ENCODE peak calls at places on chromosomes 7 and 10, in ten cellular contexts. One of them, this sample, is unnamed.

GRCh38 chr7:18038391-18038790 is 10.7 kb upstream of the PRPS1L1 start:
- DNase-seq in mucosa of descending colon: no peak
- DNase-seq in cardiac muscle cell: no peak
- DNase-seq in kidney epithelial cell: no peak
- DNase-seq in esophagus squamous epithelium: no peak
- DNase-seq in astrocyte of the cerebellum: no peak
- DNase-seq in ovary: no peak
- DNase-seq in foreskin fibroblast: no peak
- DNase-seq in PC-3: no peak
- DNase-seq in breast epithelium: no peak
- DNase-seq in this sample: no peak

GRCh38 chr7:87534072-87534471 is 58.6 kb upstream of the ABCB4 start:
- DNase-seq in astrocyte of the cerebellum: no peak
- DNase-seq in esophagus squamous epithelium: no peak
- DNase-seq in ovary: no peak
- DNase-seq in cardiac muscle cell: no peak
- DNase-seq in PC-3: no peak
- DNase-seq in foreskin fibroblast: no peak
- DNase-seq in kidney epithelial cell: no peak
- DNase-seq in mucosa of descending colon: no peak
- DNase-seq in breast epithelium: no peak
- DNase-seq in this sample: no peak

GRCh38 chr7:128427289-128427891 is 17.6 kb upstream of the IMPDH1 start:
- DNase-seq in mucosa of descending colon: peak; percentile 59
- DNase-seq in esophagus squamous epithelium: no peak
- DNase-seq in ovary: no peak
- DNase-seq in PC-3: peak; percentile 78
- DNase-seq in cardiac muscle cell: peak; percentile 78
- DNase-seq in foreskin fibroblast: peak; percentile 18
- DNase-seq in astrocyte of the cerebellum: peak; percentile 54
- DNase-seq in kidney epithelial cell: no peak
- DNase-seq in breast epithelium: no peak
- DNase-seq in this sample: peak; percentile 65

GRCh38 chr10:100895346-100895745 is 17.4 kb upstream of the SLF2 start:
- DNase-seq in esophagus squamous epithelium: no peak
- DNase-seq in kidney epithelial cell: no peak
- DNase-seq in foreskin fibroblast: no peak
- DNase-seq in ovary: no peak
- DNase-seq in breast epithelium: no peak
- DNase-seq in PC-3: no peak
- DNase-seq in cardiac muscle cell: no peak
- DNase-seq in astrocyte of the cerebellum: no peak
- DNase-seq in mucosa of descending colon: peak; percentile 69
- DNase-seq in this sample: no peak

GRCh38 chr7:45212606-45213005 is 55.0 kb downstream of the RAMP3 start:
- DNase-seq in kidney epithelial cell: no peak
- DNase-seq in astrocyte of the cerebellum: no peak
- DNase-seq in mucosa of descending colon: no peak
- DNase-seq in ovary: no peak
- DNase-seq in breast epithelium: no peak
- DNase-seq in cardiac muscle cell: no peak
- DNase-seq in foreskin fibroblast: no peak
- DNase-seq in PC-3: no peak
- DNase-seq in esophagus squamous epithelium: no peak
- DNase-seq in this sample: no peak

GRCh38 chr7:94654764-94655561 is 970 bp downstream of the SGCE start:
- DNase-seq in mucosa of descending colon: peak; percentile 16
- DNase-seq in ovary: peak; percentile 72
- DNase-seq in foreskin fibroblast: peak; percentile 64
- DNase-seq in astrocyte of the cerebellum: peak; percentile 80
- DNase-seq in esophagus squamous epithelium: no peak
- DNase-seq in kidney epithelial cell: no peak
- DNase-seq in cardiac muscle cell: peak; percentile 65
- DNase-seq in PC-3: peak; percentile 45
- DNase-seq in breast epithelium: no peak
- DNase-seq in this sample: peak; percentile 65

GRCh38 chr7:115271332-115272235 is 349.7 kb downstream of the MDFIC start:
- DNase-seq in kidney epithelial cell: peak; percentile 12
- DNase-seq in ovary: no peak
- DNase-seq in breast epithelium: no peak
- DNase-seq in cardiac muscle cell: peak; percentile 35
- DNase-seq in esophagus squamous epithelium: no peak
- DNase-seq in astrocyte of the cerebellum: peak; percentile 78
- DNase-seq in mucosa of descending colon: no peak
- DNase-seq in foreskin fibroblast: peak; percentile 60
- DNase-seq in PC-3: no peak
- DNase-seq in this sample: no peak

GRCh38 chr7:47067215-47067614 is 514.7 kb downstream of the TNS3 start:
- DNase-seq in kidney epithelial cell: no peak
- DNase-seq in mucosa of descending colon: no peak
- DNase-seq in cardiac muscle cell: no peak
- DNase-seq in foreskin fibroblast: no peak
- DNase-seq in ovary: no peak
- DNase-seq in breast epithelium: no peak
- DNase-seq in astrocyte of the cerebellum: no peak
- DNase-seq in PC-3: no peak
- DNase-seq in esophagus squamous epithelium: no peak
- DNase-seq in this sample: no peak

GRCh38 chr7:47816647-47817046 is 131.6 kb downstream of the PKD1L1 start:
- DNase-seq in PC-3: peak; percentile 63
- DNase-seq in astrocyte of the cerebellum: no peak
- DNase-seq in cardiac muscle cell: no peak
- DNase-seq in esophagus squamous epithelium: no peak
- DNase-seq in foreskin fibroblast: peak; percentile 52
- DNase-seq in breast epithelium: no peak
- DNase-seq in kidney epithelial cell: no peak
- DNase-seq in ovary: no peak
- DNase-seq in mucosa of descending colon: no peak
- DNase-seq in this sample: no peak

GRCh38 chr7:145152589-145152988 is 316.7 kb upstream of the TPK1 start:
- DNase-seq in foreskin fibroblast: no peak
- DNase-seq in cardiac muscle cell: no peak
- DNase-seq in esophagus squamous epithelium: no peak
- DNase-seq in PC-3: no peak
- DNase-seq in kidney epithelial cell: no peak
- DNase-seq in astrocyte of the cerebellum: no peak
- DNase-seq in breast epithelium: no peak
- DNase-seq in ovary: no peak
- DNase-seq in mucosa of descending colon: no peak
- DNase-seq in this sample: no peak

GRCh38 chr7:94483843-94484242 is 25.8 kb upstream of the CASD1 start:
- DNase-seq in astrocyte of the cerebellum: no peak
- DNase-seq in PC-3: no peak
- DNase-seq in cardiac muscle cell: no peak
- DNase-seq in kidney epithelial cell: no peak
- DNase-seq in mucosa of descending colon: no peak
- DNase-seq in breast epithelium: no peak
- DNase-seq in ovary: no peak
- DNase-seq in foreskin fibroblast: no peak
- DNase-seq in esophagus squamous epithelium: no peak
- DNase-seq in this sample: no peak

GRCh38 chr10:112546474-112546873 is 99.5 kb downstream of the VTI1A start:
- DNase-seq in kidney epithelial cell: no peak
- DNase-seq in breast epithelium: no peak
- DNase-seq in astrocyte of the cerebellum: no peak
- DNase-seq in PC-3: no peak
- DNase-seq in mucosa of descending colon: no peak
- DNase-seq in ovary: no peak
- DNase-seq in foreskin fibroblast: no peak
- DNase-seq in cardiac muscle cell: no peak
- DNase-seq in esophagus squamous epithelium: no peak
- DNase-seq in this sample: peak; percentile 8
- TF ChIP-seq CTCF in kidney epithelial cell: no peak
- TF ChIP-seq CTCF in breast epithelium: no peak
- TF ChIP-seq CTCF in astrocyte of the cerebellum: no peak
- TF ChIP-seq CTCF in PC-3: no peak
- TF ChIP-seq CTCF in mucosa of descending colon: no peak
- TF ChIP-seq CTCF in ovary: no peak
- TF ChIP-seq CTCF in foreskin fibroblast: no peak
- TF ChIP-seq CTCF in cardiac muscle cell: no peak
- TF ChIP-seq CTCF in esophagus squamous epithelium: no peak
- TF ChIP-seq CTCF in this sample: no peak

DNA sequence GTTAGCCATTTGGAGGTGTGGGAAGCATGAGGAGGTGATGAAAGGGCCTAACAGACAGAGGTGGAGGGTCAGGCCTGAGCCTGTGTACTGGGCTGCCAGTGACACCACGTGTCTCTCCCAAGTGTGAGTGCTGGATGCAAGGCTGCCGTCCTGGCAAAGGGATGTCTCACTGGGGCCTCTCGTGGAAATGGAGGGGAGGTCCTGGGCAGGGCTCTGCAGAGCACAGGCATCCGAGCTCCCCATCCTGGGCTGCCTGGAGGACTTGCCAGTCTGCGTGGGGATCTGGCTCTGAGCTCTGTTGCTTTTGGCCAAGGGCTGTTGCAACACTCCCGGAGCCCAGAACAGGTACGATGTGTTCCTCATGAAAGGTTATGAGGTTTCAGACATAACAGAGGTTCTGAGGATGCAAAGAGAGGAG is 77.3 kb downstream of the GRK5 start:
- DNase-seq in esophagus squamous epithelium: no peak
- DNase-seq in ovary: no peak
- DNase-seq in foreskin fibroblast: no peak
- DNase-seq in mucosa of descending colon: no peak
- DNase-seq in astrocyte of the cerebellum: no peak
- DNase-seq in PC-3: no peak
- DNase-seq in cardiac muscle cell: no peak
- DNase-seq in kidney epithelial cell: no peak
- DNase-seq in breast epithelium: no peak
- DNase-seq in this sample: no peak
- H3K4me3 ChIP-seq in esophagus squamous epithelium: no peak overlapping the region
- H3K4me3 ChIP-seq in ovary: no peak overlapping the region
- H3K4me3 ChIP-seq in foreskin fibroblast: no peak overlapping the region
- H3K4me3 ChIP-seq in mucosa of descending colon: no peak overlapping the region
- H3K4me3 ChIP-seq in astrocyte of the cerebellum: no peak overlapping the region
- H3K4me3 ChIP-seq in PC-3: no peak overlapping the region
- H3K4me3 ChIP-seq in cardiac muscle cell: no peak overlapping the region
- H3K4me3 ChIP-seq in kidney epithelial cell: no peak overlapping the region
- H3K4me3 ChIP-seq in breast epithelium: no peak overlapping the region
- H3K4me3 ChIP-seq in this sample: no peak overlapping the region

GRCh38 chr7:129780257-129781127 is 169.0 kb downstream of the NRF1 start:
- DNase-seq in cardiac muscle cell: no peak
- DNase-seq in kidney epithelial cell: peak; percentile 43
- DNase-seq in ovary: no peak
- DNase-seq in breast epithelium: peak; percentile 88
- DNase-seq in mucosa of descending colon: peak; percentile 90
- DNase-seq in PC-3: peak; percentile 91
- DNase-seq in astrocyte of the cerebellum: no peak
- DNase-seq in foreskin fibroblast: no peak
- DNase-seq in esophagus squamous epithelium: no peak
- DNase-seq in this sample: peak; percentile 67
- TF ChIP-seq CTCF in cardiac muscle cell: no peak
- TF ChIP-seq CTCF in kidney epithelial cell: no peak
- TF ChIP-seq CTCF in ovary: no peak
- TF ChIP-seq CTCF in breast epithelium: no peak
- TF ChIP-seq CTCF in mucosa of descending colon: no peak
- TF ChIP-seq CTCF in PC-3: no peak
- TF ChIP-seq CTCF in astrocyte of the cerebellum: no peak
- TF ChIP-seq CTCF in foreskin fibroblast: no peak
- TF ChIP-seq CTCF in esophagus squamous epithelium: no peak
- TF ChIP-seq CTCF in this sample: no peak

GRCh38 chr7:2701832-2702593 is 14.0 kb downstream of the AMZ1 start:
- DNase-seq in kidney epithelial cell: no peak
- DNase-seq in breast epithelium: no peak
- DNase-seq in mucosa of descending colon: no peak
- DNase-seq in esophagus squamous epithelium: no peak
- DNase-seq in astrocyte of the cerebellum: no peak
- DNase-seq in PC-3: no peak
- DNase-seq in ovary: peak; percentile 55
- DNase-seq in foreskin fibroblast: peak; percentile 73
- DNase-seq in cardiac muscle cell: peak; percentile 42
- DNase-seq in this sample: no peak
- H3K4me3 ChIP-seq in kidney epithelial cell: no peak overlapping the region
- H3K4me3 ChIP-seq in breast epithelium: peak overlapping the region; percentile 17
- H3K4me3 ChIP-seq in mucosa of descending colon: no peak overlapping the region
- H3K4me3 ChIP-seq in esophagus squamous epithelium: no peak overlapping the region
- H3K4me3 ChIP-seq in astrocyte of the cerebellum: no peak overlapping the region
- H3K4me3 ChIP-seq in PC-3: no peak overlapping the region
- H3K4me3 ChIP-seq in ovary: no peak overlapping the region
- H3K4me3 ChIP-seq in foreskin fibroblast: no peak overlapping the region
- H3K4me3 ChIP-seq in cardiac muscle cell: no peak overlapping the region
- H3K4me3 ChIP-seq in this sample: no peak overlapping the region

DNA sequence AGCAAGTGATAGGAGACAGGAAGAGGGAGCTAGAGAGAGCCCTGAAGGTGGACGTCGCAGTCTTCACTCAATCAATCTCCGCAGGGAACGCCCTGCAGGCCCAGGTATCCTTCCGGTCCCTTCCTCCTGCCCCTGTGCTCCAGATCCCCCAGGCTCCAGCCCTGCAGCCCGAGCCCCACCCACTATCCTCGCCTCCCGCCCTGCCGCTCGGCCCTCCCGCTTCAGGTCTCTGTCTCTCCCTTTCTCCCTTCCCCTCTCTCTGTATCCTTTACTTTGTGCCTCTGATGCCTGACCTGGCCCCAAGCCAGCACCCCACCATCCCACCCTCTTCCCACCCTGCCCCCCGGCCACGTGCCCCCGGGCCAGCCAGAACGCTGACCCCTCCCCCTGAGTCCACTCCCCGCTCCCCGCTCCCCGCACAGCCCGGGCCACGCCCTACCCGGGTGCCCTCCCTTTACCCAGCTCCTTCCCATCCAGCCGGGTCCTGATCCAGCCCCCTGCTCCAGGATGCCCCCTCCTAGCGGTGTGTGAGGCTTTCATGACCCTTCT is 127.7 kb downstream of the UBE2H start:
- DNase-seq in ovary: peak; percentile 76
- DNase-seq in breast epithelium: peak; percentile 58
- DNase-seq in astrocyte of the cerebellum: no peak
- DNase-seq in esophagus squamous epithelium: peak; percentile 20
- DNase-seq in foreskin fibroblast: peak; percentile 23
- DNase-seq in kidney epithelial cell: no peak
- DNase-seq in PC-3: peak; percentile 91
- DNase-seq in mucosa of descending colon: peak; percentile 59
- DNase-seq in cardiac muscle cell: peak; percentile 31
- DNase-seq in this sample: peak; percentile 76
- TF ChIP-seq CTCF in ovary: no peak
- TF ChIP-seq CTCF in breast epithelium: no peak
- TF ChIP-seq CTCF in astrocyte of the cerebellum: peak; percentile 50
- TF ChIP-seq CTCF in esophagus squamous epithelium: no peak
- TF ChIP-seq CTCF in foreskin fibroblast: peak; percentile 31
- TF ChIP-seq CTCF in kidney epithelial cell: peak; percentile 59
- TF ChIP-seq CTCF in PC-3: peak; percentile 50
- TF ChIP-seq CTCF in mucosa of descending colon: no peak
- TF ChIP-seq CTCF in cardiac muscle cell: peak; percentile 29
- TF ChIP-seq CTCF in this sample: peak; percentile 21

DNA sequence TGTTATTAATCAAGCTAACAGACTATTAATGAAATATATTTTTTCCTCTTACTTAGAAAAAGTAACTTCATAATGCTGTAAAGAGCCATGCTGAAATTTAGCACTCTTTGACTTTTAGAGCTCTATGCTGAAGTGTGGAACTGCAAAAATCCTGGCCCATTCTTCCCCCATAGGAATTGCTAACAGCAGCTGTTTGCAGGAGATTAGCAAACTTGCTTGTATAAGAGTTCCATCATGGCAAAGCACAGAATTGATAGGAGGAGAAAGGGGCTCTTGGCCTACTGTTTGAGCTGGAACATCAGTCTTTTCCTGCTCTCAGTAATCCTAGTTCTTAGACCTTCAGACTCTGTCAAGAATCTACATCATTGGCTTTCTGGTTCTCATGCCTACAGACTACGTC is 18.3 kb upstream of the GNAT3 start:
- DNase-seq in PC-3: no peak
- DNase-seq in astrocyte of the cerebellum: no peak
- DNase-seq in esophagus squamous epithelium: no peak
- DNase-seq in ovary: no peak
- DNase-seq in mucosa of descending colon: no peak
- DNase-seq in foreskin fibroblast: no peak
- DNase-seq in kidney epithelial cell: no peak
- DNase-seq in cardiac muscle cell: no peak
- DNase-seq in breast epithelium: no peak
- DNase-seq in this sample: no peak
- H3K4me3 ChIP-seq in PC-3: no peak overlapping the region
- H3K4me3 ChIP-seq in astrocyte of the cerebellum: no peak overlapping the region
- H3K4me3 ChIP-seq in esophagus squamous epithelium: no peak overlapping the region
- H3K4me3 ChIP-seq in ovary: no peak overlapping the region
- H3K4me3 ChIP-seq in mucosa of descending colon: no peak overlapping the region
- H3K4me3 ChIP-seq in foreskin fibroblast: no peak overlapping the region
- H3K4me3 ChIP-seq in kidney epithelial cell: no peak overlapping the region
- H3K4me3 ChIP-seq in cardiac muscle cell: no peak overlapping the region
- H3K4me3 ChIP-seq in breast epithelium: no peak overlapping the region
- H3K4me3 ChIP-seq in this sample: no peak overlapping the region

This sample was measured in GM12865.